ENCODE peak calls at places on chromosomes 3 and 15, in seven cellular contexts. U is stomach, C is testis, N is ovary, L is breast epithelium, Y is Peyer's patch, G is endothelial cell of umbilical vein. W is an unnamed sample. For H3K36me3, the result is how much of the 10 kb centered on the place peaks cover.

GRCh38 chr3:147361671-147362420 is 44.5 kb downstream of the ZIC4 start:
- DNase-seq in U (no peak), C (peak), N (no peak), L (no peak), Y (no peak), G (no peak), W (no peak)

GRCh38 chr3:53711387-53711786 is 134.8 kb downstream of the CHDH start:
- DNase-seq in U (peak), C (peak), N (no peak), L (no peak), Y (no peak), G (no peak), W (peak)

GRCh38 chr3:81758275-81758674 is 3.2 kb downstream of the GBE1 start:
- DNase-seq in U (no peak), C (no peak), N (no peak), L (no peak), Y (no peak), G (peak), W (no peak)

GRCh38 chr3:81242871-81243270 is 518.6 kb downstream of the GBE1 start:
- DNase-seq in U (no peak), C (no peak), N (no peak), L (no peak), Y (no peak), G (peak), W (no peak)

GRCh38 chr3:12793701-12794100 is 2.8 kb upstream of the CAND2 start:
- DNase-seq in U (no peak), C (no peak), N (no peak), L (no peak), Y (peak), G (no peak), W (no peak)

GRCh38 chr3:107969994-107970896 is 120.6 kb downstream of the CD47 start:
- DNase-seq in U (no peak), C (no peak), N (no peak), L (no peak), Y (no peak), G (peak), W (no peak)

GRCh38 chr15:77826006-77826695 is 193.4 kb upstream of the LINGO1 start:
- DNase-seq in U (no peak), C (no peak), N (no peak), L (no peak), Y (no peak), G (no peak), W (no peak)

GRCh38 chr3:23659274-23659673 is 146.5 kb upstream of the UBE2E1 start:
- DNase-seq in U (no peak), C (no peak), N (no peak), L (no peak), Y (no peak), G (no peak), W (no peak)

GRCh38 chr3:177538064-177538742 is 340.9 kb upstream of the TBL1XR1 start:
- DNase-seq in U (no peak), C (peak), N (peak), L (no peak), Y (no peak), G (peak), W (peak)

GRCh38 chr3:101935081-101935480 is 85.8 kb downstream of the NFKBIZ start:
- DNase-seq in U (no peak), C (no peak), N (no peak), L (no peak), Y (no peak), G (no peak), W (no peak)

GRCh38 chr3:145457825-145458552 is 703.0 kb downstream of the PLOD2 start:
- DNase-seq in U (no peak), C (no peak), N (no peak), L (no peak), Y (no peak), G (no peak), W (no peak)

GRCh38 chr15:88878720-88879184 is 16.6 kb downstream of the HAPLN3 start:
- DNase-seq in U (peak), C (peak), N (no peak), L (no peak), Y (peak), G (peak), W (peak)

GRCh38 chr3:175805825-175806224 is 946.7 kb downstream of the NAALADL2 start:
- DNase-seq in U (no peak), C (no peak), N (no peak), L (no peak), Y (no peak), G (no peak), W (no peak)

GRCh38 chr15:34976743-34977142 is 7.2 kb upstream of the AQR start:
- DNase-seq in U (no peak), C (no peak), N (no peak), L (no peak), Y (no peak), G (no peak), W (no peak)

GRCh38 chr3:184739594-184740505 is 28.0 kb upstream of the MAGEF1 start:
- DNase-seq in U (no peak), C (no peak), N (no peak), L (no peak), Y (no peak), G (no peak), W (no peak)

GRCh38 chr15:25739687-25740121 is 123.4 kb downstream of the ATP10A start:
- DNase-seq in U (no peak), C (peak), N (no peak), L (no peak), Y (peak), G (no peak), W (no peak)

GRCh38 chr3:171871392-171872274 is 28.5 kb downstream of the TMEM212 start:
- DNase-seq in U (no peak), C (no peak), N (no peak), L (no peak), Y (no peak), G (peak), W (no peak)

GRCh38 chr3:159669753-159670152 is 318.9 kb upstream of the IL12A start:
- DNase-seq in U (no peak), C (no peak), N (no peak), L (no peak), Y (no peak), G (no peak), W (no peak)

GRCh38 chr3:157156844-157157635 is 2.9 kb downstream of the CCNL1 start:
- DNase-seq in U (no peak), C (no peak), N (no peak), L (no peak), Y (no peak), G (no peak), W (no peak)

GRCh38 chr3:40304352-40304751 is 5.2 kb upstream of the EIF1B start:
- DNase-seq in U (no peak), C (no peak), N (no peak), L (no peak), Y (no peak), G (no peak), W (no peak)

GRCh38 chr3:88005066-88005465 is 53.7 kb downstream of the CGGBP1 start:
- DNase-seq in U (no peak), C (no peak), N (no peak), L (no peak), Y (no peak), G (peak), W (no peak)

GRCh38 chr3:159664011-159664410 is 324.6 kb upstream of the IL12A start:
- DNase-seq in U (no peak), C (no peak), N (no peak), L (no peak), Y (no peak), G (no peak), W (no peak)

GRCh38 chr15:22961661-22962221 is 18.4 kb downstream of the CYFIP1 start:
- DNase-seq in U (no peak), C (no peak), N (no peak), L (no peak), Y (peak), G (peak), W (no peak)

DNA sequence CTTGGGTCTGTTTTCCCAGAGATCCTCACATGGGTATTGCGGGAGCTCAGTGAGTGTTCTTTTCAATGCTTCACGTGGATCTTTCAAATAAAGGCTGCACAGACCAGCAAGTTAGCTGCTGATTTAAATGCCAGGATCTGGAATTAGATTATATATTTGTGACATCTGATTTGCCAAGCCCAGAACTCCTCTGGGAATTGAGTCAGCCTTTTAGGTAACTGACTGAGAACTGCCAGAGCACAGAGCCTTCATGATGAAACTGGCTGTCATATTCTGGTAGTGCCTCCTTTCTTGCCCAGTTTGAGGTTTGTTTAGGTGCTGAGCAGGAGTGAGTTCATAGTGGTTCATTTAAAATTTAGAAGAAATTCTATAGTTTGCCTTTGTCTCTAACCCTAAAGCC is 14.8 kb downstream of the EDEM1 start:
- DNase-seq in U (no peak), C (no peak), N (no peak), L (no peak), Y (no peak), G (no peak), W (no peak)
- TF ChIP-seq POLR2A in U (no peak), C (no peak), N (no peak), L (no peak), Y (no peak), G (no peak), W (no peak)

GRCh38 chr3:47010050-47010712 is 30.7 kb downstream of the NBEAL2 start:
- DNase-seq in U (peak), C (no peak), N (peak), L (no peak), Y (peak), G (no peak), W (peak)
- H3K36me3 ChIP-seq in U (half or more), C (under half), N (under half), L (under half), Y (under half), G (under half), W (under half)

DNA sequence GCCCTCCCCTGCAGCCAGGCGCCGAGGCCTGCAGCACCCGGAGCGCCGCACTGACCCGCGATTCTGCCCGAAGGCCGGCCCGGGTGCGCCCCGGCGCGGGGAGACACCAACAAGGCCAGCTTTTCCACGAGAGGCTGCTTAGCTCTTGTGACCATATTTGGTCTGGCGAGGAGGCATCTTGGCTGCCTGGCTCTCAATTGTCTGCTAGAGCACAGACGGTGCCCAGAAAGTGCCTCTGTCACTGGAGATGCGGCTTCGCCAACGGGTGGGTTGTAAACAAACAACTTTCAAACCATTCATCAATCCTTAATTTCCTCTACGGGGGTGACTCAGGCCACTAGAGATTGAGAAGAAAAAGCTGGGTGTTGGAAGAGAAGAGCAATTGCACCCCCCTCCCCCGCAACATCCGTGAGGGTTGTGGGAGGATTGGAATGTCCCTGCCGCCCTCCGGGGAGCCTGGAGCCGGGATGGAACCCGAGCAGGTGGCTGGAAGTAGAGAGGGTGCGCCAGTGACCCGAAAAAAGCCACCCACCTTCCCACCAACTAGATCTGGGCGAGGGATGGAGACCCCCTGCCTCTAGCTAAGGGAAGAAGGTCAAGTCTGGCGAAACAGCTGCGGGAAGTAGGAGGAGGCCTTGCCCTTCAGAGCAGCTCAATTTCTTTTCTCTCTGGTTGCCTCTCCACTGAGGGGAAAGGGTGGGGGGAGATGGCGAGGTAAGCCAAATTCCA is 783 bp upstream of the WWTR1 start:
- DNase-seq in U (peak), C (peak), N (peak), L (peak), Y (peak), G (peak), W (peak)
- TF ChIP-seq CTCF in U (no peak), C (no peak), N (peak), L (no peak), Y (peak), G (no peak), W (no peak)

DNA sequence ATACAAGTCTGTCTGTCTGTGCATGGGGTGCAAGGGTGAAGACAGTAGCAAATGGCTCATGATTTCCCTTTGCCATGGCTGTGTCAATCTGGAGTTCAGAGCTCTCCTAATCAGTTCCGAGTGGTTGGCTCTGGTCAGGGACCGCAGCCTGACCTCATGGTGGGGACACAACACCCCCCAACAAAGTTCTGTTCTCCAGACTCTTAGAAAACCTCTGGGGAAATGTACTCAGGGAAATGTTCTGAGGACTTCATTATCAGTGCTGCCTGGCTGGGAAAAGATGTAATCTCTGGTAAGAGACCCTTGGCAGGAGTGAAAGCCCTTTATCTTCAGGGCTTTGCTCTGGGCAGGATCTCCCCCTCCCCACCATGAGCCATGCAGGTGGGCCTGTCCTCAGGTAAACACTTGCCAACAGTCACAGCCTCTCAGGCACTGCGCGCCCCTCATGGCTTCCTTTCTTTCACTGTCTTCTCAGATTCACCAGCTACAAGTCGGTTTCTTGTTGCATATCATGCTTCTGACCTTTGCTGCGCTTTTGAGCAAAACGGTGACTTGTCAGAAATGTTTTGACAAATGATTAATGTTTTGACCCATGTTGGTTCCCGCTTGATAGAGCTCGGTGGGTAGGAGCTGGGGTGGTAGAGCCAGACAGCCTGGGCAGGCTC is 95.5 kb downstream of the ST6GAL1 start:
- DNase-seq in U (no peak), C (no peak), N (no peak), L (no peak), Y (no peak), G (no peak), W (peak)
- TF ChIP-seq POLR2A in U (no peak), C (no peak), N (no peak), L (no peak), Y (no peak), G (no peak), W (no peak)

GRCh38 chr3:1998739-1999138 is 99.9 kb upstream of the CNTN4 start:
- DNase-seq in U (no peak), C (no peak), N (no peak), L (no peak), Y (no peak), G (no peak), W (no peak)
- H3K36me3 ChIP-seq in U (under half), C (under half), N (under half), L (under half), Y (under half), G (under half), W (under half)

DNA sequence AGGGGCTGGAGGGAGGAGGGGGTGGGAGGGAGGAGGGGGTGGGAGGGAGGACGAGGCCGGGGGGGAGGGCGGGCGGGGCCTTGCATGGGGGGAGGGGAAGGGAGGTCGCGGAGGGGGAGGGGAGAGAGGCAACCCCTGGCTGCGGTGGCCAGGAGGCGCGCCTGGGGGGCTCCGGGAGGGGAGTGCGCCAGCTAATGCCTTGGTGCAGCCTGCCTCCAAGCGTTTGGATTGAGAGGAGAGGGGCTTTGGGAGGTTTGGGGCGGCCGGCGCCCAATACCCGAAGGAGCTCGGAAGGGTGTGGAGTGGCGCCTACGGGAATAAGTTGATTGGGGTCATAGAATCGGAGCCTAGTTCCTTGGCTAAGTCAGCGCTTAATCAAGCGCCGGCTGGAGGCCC is 544 bp downstream of the TFG start:
- DNase-seq in U (no peak), C (peak), N (peak), L (no peak), Y (peak), G (no peak), W (peak)
- TF ChIP-seq CTCF in U (no peak), C (no peak), N (no peak), L (no peak), Y (no peak), G (no peak), W (no peak)

GRCh38 chr15:82122754-82123400 is 77.1 kb upstream of the MEX3B start:
- DNase-seq in U (peak), C (peak), N (peak), L (no peak), Y (no peak), G (peak), W (no peak)
- TF ChIP-seq POLR2A in U (no peak), C (no peak), N (no peak), L (no peak), Y (no peak), G (no peak), W (no peak)

GRCh38 chr15:40002295-40002694 is 36.7 kb downstream of the SRP14 start:
- DNase-seq in U (peak), C (no peak), N (no peak), L (no peak), Y (no peak), G (no peak), W (no peak)
- H3K36me3 ChIP-seq in U (half or more), C (under half), N (under half), L (under half), Y (under half), G (under half), W (half or more)

GRCh38 chr3:186257866-186258265 is 104.2 kb downstream of the DGKG start:
- DNase-seq in U (no peak), C (no peak), N (no peak), L (no peak), Y (no peak), G (no peak), W (no peak)

GRCh38 chr3:186258968-186259367 is 103.1 kb downstream of the DGKG start:
- DNase-seq in U (no peak), C (no peak), N (no peak), L (no peak), Y (no peak), G (no peak), W (no peak)

GRCh38 chr3:186254676-186255665 is 107.1 kb downstream of the DGKG start:
- DNase-seq in U (no peak), C (no peak), N (no peak), L (no peak), Y (peak), G (no peak), W (no peak)

GRCh38 chr3:186251948-186252619 is 110.0 kb downstream of the DGKG start:
- DNase-seq in U (no peak), C (no peak), N (no peak), L (no peak), Y (no peak), G (no peak), W (no peak)

GRCh38 chr3:186255703-186256331 is 106.2 kb downstream of the DGKG start:
- DNase-seq in U (peak), C (peak), N (no peak), L (no peak), Y (peak), G (no peak), W (peak)
- TF ChIP-seq CTCF in U (no peak), C (no peak), N (no peak), L (no peak), Y (no peak), G (peak), W (no peak)